ENCODE peak calls at places on chromosomes 7 and 10, in nine cellular contexts. One of them, this sample, is unnamed.

GRCh38 chr10:17599089-17599488 is 18.1 kb downstream of the HACD1 start:
- DNase-seq in HepG2: no peak
- DNase-seq in transverse colon: no peak
- DNase-seq in neural progenitor cell: peak
- DNase-seq in cardiac muscle cell: peak
- DNase-seq in CD8-positive, alpha-beta T cell: no peak
- DNase-seq in lower lobe of right lung: no peak
- DNase-seq in ascending aorta: no peak
- DNase-seq in body of pancreas: no peak
- DNase-seq in this sample: no peak

GRCh38 chr10:24382979-24383663 is 174.2 kb downstream of the KIAA1217 start:
- DNase-seq in lower lobe of right lung: no peak
- DNase-seq in transverse colon: peak
- DNase-seq in CD8-positive, alpha-beta T cell: no peak
- DNase-seq in cardiac muscle cell: no peak
- DNase-seq in HepG2: peak
- DNase-seq in ascending aorta: no peak
- DNase-seq in body of pancreas: no peak
- DNase-seq in neural progenitor cell: no peak
- DNase-seq in this sample: peak

GRCh38 chr10:59698326-59698725 is 11.3 kb downstream of the SLC16A9 start:
- DNase-seq in HepG2: no peak
- DNase-seq in body of pancreas: no peak
- DNase-seq in lower lobe of right lung: no peak
- DNase-seq in cardiac muscle cell: no peak
- DNase-seq in transverse colon: no peak
- DNase-seq in neural progenitor cell: no peak
- DNase-seq in ascending aorta: no peak
- DNase-seq in CD8-positive, alpha-beta T cell: no peak
- DNase-seq in this sample: no peak

GRCh38 chr7:133649593-133649992 is 396.7 kb downstream of the EXOC4 start:
- DNase-seq in HepG2: no peak
- DNase-seq in lower lobe of right lung: no peak
- DNase-seq in ascending aorta: no peak
- DNase-seq in transverse colon: no peak
- DNase-seq in cardiac muscle cell: no peak
- DNase-seq in CD8-positive, alpha-beta T cell: no peak
- DNase-seq in neural progenitor cell: no peak
- DNase-seq in body of pancreas: no peak
- DNase-seq in this sample: no peak

GRCh38 chr7:47553309-47553708 is 28.6 kb downstream of the TNS3 start:
- DNase-seq in body of pancreas: no peak
- DNase-seq in CD8-positive, alpha-beta T cell: no peak
- DNase-seq in transverse colon: no peak
- DNase-seq in lower lobe of right lung: no peak
- DNase-seq in ascending aorta: no peak
- DNase-seq in neural progenitor cell: no peak
- DNase-seq in HepG2: no peak
- DNase-seq in cardiac muscle cell: no peak
- DNase-seq in this sample: no peak

GRCh38 chr7:16999541-17000266 is 117.9 kb upstream of the AGR3 start:
- DNase-seq in ascending aorta: no peak
- DNase-seq in CD8-positive, alpha-beta T cell: no peak
- DNase-seq in HepG2: no peak
- DNase-seq in transverse colon: no peak
- DNase-seq in body of pancreas: no peak
- DNase-seq in lower lobe of right lung: no peak
- DNase-seq in neural progenitor cell: no peak
- DNase-seq in cardiac muscle cell: no peak
- DNase-seq in this sample: no peak

GRCh38 chr7:150399421-150399820 is 20.3 kb downstream of the ZNF775 start:
- DNase-seq in HepG2: no peak
- DNase-seq in neural progenitor cell: no peak
- DNase-seq in cardiac muscle cell: no peak
- DNase-seq in ascending aorta: peak
- DNase-seq in lower lobe of right lung: no peak
- DNase-seq in CD8-positive, alpha-beta T cell: no peak
- DNase-seq in transverse colon: no peak
- DNase-seq in body of pancreas: no peak
- DNase-seq in this sample: no peak

GRCh38 chr7:98329100-98329871 is 47.8 kb downstream of the BRI3 start:
- DNase-seq in body of pancreas: no peak
- DNase-seq in ascending aorta: no peak
- DNase-seq in lower lobe of right lung: no peak
- DNase-seq in neural progenitor cell: peak
- DNase-seq in HepG2: no peak
- DNase-seq in transverse colon: no peak
- DNase-seq in CD8-positive, alpha-beta T cell: no peak
- DNase-seq in cardiac muscle cell: no peak
- DNase-seq in this sample: no peak

GRCh38 chr10:108465871-108466641 is 1301.5 kb upstream of the SORCS1 start:
- DNase-seq in transverse colon: peak
- DNase-seq in HepG2: no peak
- DNase-seq in lower lobe of right lung: peak
- DNase-seq in cardiac muscle cell: peak
- DNase-seq in CD8-positive, alpha-beta T cell: no peak
- DNase-seq in ascending aorta: peak
- DNase-seq in neural progenitor cell: peak
- DNase-seq in body of pancreas: peak
- DNase-seq in this sample: no peak

GRCh38 chr7:22730921-22731654 is 4.1 kb downstream of the IL6 start:
- DNase-seq in transverse colon: no peak
- DNase-seq in CD8-positive, alpha-beta T cell: no peak
- DNase-seq in body of pancreas: no peak
- DNase-seq in ascending aorta: no peak
- DNase-seq in cardiac muscle cell: no peak
- DNase-seq in lower lobe of right lung: no peak
- DNase-seq in HepG2: no peak
- DNase-seq in neural progenitor cell: no peak
- DNase-seq in this sample: no peak

GRCh38 chr7:44368885-44369284 is 43.5 kb upstream of the CAMK2B start:
- DNase-seq in ascending aorta: no peak
- DNase-seq in body of pancreas: no peak
- DNase-seq in cardiac muscle cell: no peak
- DNase-seq in lower lobe of right lung: no peak
- DNase-seq in transverse colon: no peak
- DNase-seq in HepG2: peak
- DNase-seq in CD8-positive, alpha-beta T cell: no peak
- DNase-seq in neural progenitor cell: no peak
- DNase-seq in this sample: no peak

GRCh38 chr10:51950371-51950995 is 251.1 kb upstream of the CSTF2T start:
- DNase-seq in HepG2: no peak
- DNase-seq in transverse colon: no peak
- DNase-seq in ascending aorta: no peak
- DNase-seq in neural progenitor cell: no peak
- DNase-seq in CD8-positive, alpha-beta T cell: no peak
- DNase-seq in body of pancreas: no peak
- DNase-seq in lower lobe of right lung: no peak
- DNase-seq in cardiac muscle cell: no peak
- DNase-seq in this sample: no peak

GRCh38 chr10:33273295-33274002 is 61.0 kb downstream of the NRP1 start:
- DNase-seq in neural progenitor cell: peak
- DNase-seq in transverse colon: peak
- DNase-seq in CD8-positive, alpha-beta T cell: no peak
- DNase-seq in ascending aorta: peak
- DNase-seq in HepG2: peak
- DNase-seq in lower lobe of right lung: peak
- DNase-seq in cardiac muscle cell: peak
- DNase-seq in body of pancreas: peak
- DNase-seq in this sample: no peak
- H3K4me3 ChIP-seq in neural progenitor cell: no peak
- H3K4me3 ChIP-seq in transverse colon: peak
- H3K4me3 ChIP-seq in CD8-positive, alpha-beta T cell: no peak
- H3K4me3 ChIP-seq in ascending aorta: peak
- H3K4me3 ChIP-seq in HepG2: peak
- H3K4me3 ChIP-seq in lower lobe of right lung: peak
- H3K4me3 ChIP-seq in cardiac muscle cell: no peak
- H3K4me3 ChIP-seq in body of pancreas: no peak
- H3K4me3 ChIP-seq in this sample: no peak

DNA sequence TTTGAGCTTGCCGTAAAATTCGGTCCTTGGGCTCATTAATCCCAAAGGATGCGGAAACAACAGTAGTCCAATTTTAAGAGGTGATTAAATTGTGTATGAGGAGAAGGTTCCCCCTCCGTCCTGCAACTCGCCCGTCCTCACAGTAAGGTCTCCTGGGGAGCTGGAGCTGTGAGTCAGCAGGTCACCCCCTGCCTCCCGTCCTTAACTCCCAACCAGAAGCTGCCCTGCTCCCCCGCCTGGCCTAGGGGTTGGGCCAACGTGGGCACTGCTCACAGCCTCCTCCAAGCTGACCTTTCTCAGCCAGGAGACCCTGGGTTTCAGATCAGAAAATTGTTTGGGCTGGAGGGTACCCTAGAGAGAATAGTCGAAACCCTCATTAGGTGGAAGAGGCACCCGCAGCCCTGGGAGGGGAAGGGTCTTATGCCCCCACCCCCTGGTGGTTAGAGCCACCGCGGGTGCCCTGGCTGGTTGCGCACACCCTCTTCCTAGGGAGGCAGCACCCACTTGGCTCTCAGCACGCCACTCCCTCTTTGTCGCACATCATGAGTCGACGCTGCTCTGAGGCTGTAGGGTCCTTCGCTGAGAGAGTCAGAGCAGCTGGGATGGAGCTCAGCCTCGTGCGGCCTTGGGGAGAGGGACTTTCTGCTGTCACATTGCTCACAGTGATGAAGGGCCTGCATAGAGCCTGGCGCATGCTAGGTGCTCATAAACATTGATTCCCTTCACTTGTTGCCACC is 131.2 kb downstream of the TACC2 start:
- DNase-seq in body of pancreas: no peak
- DNase-seq in CD8-positive, alpha-beta T cell: no peak
- DNase-seq in ascending aorta: no peak
- DNase-seq in lower lobe of right lung: no peak
- DNase-seq in neural progenitor cell: no peak
- DNase-seq in transverse colon: no peak
- DNase-seq in HepG2: no peak
- DNase-seq in cardiac muscle cell: no peak
- DNase-seq in this sample: no peak
- H3K27ac ChIP-seq in body of pancreas: no peak
- H3K27ac ChIP-seq in CD8-positive, alpha-beta T cell: no peak
- H3K27ac ChIP-seq in ascending aorta: no peak
- H3K27ac ChIP-seq in lower lobe of right lung: peak
- H3K27ac ChIP-seq in neural progenitor cell: no peak
- H3K27ac ChIP-seq in transverse colon: no peak
- H3K27ac ChIP-seq in HepG2: no peak
- H3K27ac ChIP-seq in cardiac muscle cell: no peak
- H3K27ac ChIP-seq in this sample: peak

GRCh38 chr7:69963388-69963787 is 365.1 kb downstream of the AUTS2 start:
- DNase-seq in CD8-positive, alpha-beta T cell: no peak
- DNase-seq in HepG2: no peak
- DNase-seq in neural progenitor cell: no peak
- DNase-seq in body of pancreas: no peak
- DNase-seq in cardiac muscle cell: no peak
- DNase-seq in ascending aorta: no peak
- DNase-seq in lower lobe of right lung: no peak
- DNase-seq in transverse colon: no peak
- DNase-seq in this sample: no peak

GRCh38 chr7:69967152-69967591 is 368.9 kb downstream of the AUTS2 start:
- DNase-seq in transverse colon: no peak
- DNase-seq in ascending aorta: no peak
- DNase-seq in cardiac muscle cell: peak
- DNase-seq in lower lobe of right lung: peak
- DNase-seq in HepG2: no peak
- DNase-seq in body of pancreas: peak
- DNase-seq in CD8-positive, alpha-beta T cell: no peak
- DNase-seq in neural progenitor cell: peak
- DNase-seq in this sample: no peak

GRCh38 chr7:69962856-69963149 is 364.5 kb downstream of the AUTS2 start:
- DNase-seq in transverse colon: no peak
- DNase-seq in HepG2: no peak
- DNase-seq in lower lobe of right lung: no peak
- DNase-seq in ascending aorta: no peak
- DNase-seq in CD8-positive, alpha-beta T cell: no peak
- DNase-seq in body of pancreas: no peak
- DNase-seq in neural progenitor cell: no peak
- DNase-seq in cardiac muscle cell: no peak
- DNase-seq in this sample: no peak

GRCh38 chr7:69968969-69969368 is 370.7 kb downstream of the AUTS2 start:
- DNase-seq in body of pancreas: no peak
- DNase-seq in cardiac muscle cell: no peak
- DNase-seq in neural progenitor cell: no peak
- DNase-seq in HepG2: no peak
- DNase-seq in CD8-positive, alpha-beta T cell: no peak
- DNase-seq in lower lobe of right lung: no peak
- DNase-seq in transverse colon: no peak
- DNase-seq in ascending aorta: no peak
- DNase-seq in this sample: no peak

DNA sequence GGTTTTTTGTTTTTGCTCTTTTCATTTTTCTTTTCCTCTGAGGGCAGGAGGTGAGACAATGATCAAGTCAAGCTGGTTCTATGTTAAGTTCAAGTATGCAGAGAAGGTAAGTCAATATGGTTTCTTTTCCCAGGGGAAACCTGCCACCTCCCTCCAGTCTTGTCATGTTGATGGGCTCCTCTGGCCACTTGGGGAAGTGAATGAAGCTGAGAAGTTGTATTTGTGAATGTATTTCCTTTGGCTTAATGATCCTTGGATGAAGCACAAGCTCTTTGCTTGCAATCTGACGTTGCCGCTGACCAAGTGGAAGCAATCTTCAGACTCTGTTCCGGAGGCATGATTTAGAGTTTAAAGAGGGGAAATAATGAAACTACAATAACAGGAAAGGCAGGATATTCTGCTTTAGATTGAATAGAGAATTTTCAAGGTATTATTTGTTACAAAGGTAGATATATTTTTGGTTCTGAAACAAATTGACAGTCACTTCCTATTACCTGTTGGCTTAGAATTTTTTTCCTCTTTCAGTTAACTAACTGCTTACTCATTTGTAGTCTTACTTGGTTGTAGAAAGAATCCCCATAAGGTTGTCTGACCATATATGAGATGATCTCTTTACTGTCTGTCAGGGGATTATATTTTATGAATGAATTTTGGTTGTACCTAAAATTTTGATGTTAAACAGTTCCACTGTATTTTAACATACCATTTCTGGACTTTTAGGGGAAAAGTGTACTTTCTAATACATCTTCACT is 369.6 kb downstream of the AUTS2 start:
- DNase-seq in ascending aorta: no peak
- DNase-seq in lower lobe of right lung: no peak
- DNase-seq in neural progenitor cell: no peak
- DNase-seq in transverse colon: no peak
- DNase-seq in cardiac muscle cell: peak
- DNase-seq in HepG2: no peak
- DNase-seq in CD8-positive, alpha-beta T cell: no peak
- DNase-seq in body of pancreas: no peak
- DNase-seq in this sample: no peak
- TF ChIP-seq CTCF in ascending aorta: no peak
- TF ChIP-seq CTCF in lower lobe of right lung: no peak
- TF ChIP-seq CTCF in neural progenitor cell: no peak
- TF ChIP-seq CTCF in transverse colon: no peak
- TF ChIP-seq CTCF in cardiac muscle cell: no peak
- TF ChIP-seq CTCF in HepG2: no peak
- TF ChIP-seq CTCF in CD8-positive, alpha-beta T cell: no peak
- TF ChIP-seq CTCF in body of pancreas: no peak
- TF ChIP-seq CTCF in this sample: no peak

DNA sequence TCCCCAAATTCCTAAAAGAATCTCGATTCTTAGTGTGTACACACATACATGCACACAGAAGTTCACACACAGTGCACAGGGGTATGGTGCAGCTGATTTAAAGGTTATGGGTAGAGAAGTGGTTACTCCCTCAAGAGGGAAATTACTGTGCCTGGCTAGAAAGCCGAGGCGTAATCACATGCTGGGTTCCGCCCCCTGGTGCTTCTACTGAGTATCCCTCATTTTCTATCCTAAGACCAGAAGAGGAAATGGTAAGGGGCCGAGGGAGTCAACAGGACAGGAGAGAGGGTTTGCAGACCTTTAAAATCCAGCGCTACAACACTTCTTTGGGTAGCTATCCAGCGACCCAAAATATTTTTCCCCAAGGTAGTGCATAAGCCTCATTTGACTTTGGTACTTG is 147.3 kb upstream of the TMEM196 start:
- DNase-seq in body of pancreas: no peak
- DNase-seq in lower lobe of right lung: no peak
- DNase-seq in ascending aorta: no peak
- DNase-seq in HepG2: no peak
- DNase-seq in CD8-positive, alpha-beta T cell: no peak
- DNase-seq in transverse colon: no peak
- DNase-seq in neural progenitor cell: no peak
- DNase-seq in cardiac muscle cell: no peak
- DNase-seq in this sample: no peak
- H3K4me3 ChIP-seq in body of pancreas: no peak
- H3K4me3 ChIP-seq in lower lobe of right lung: no peak
- H3K4me3 ChIP-seq in ascending aorta: no peak
- H3K4me3 ChIP-seq in HepG2: no peak
- H3K4me3 ChIP-seq in CD8-positive, alpha-beta T cell: no peak
- H3K4me3 ChIP-seq in transverse colon: no peak
- H3K4me3 ChIP-seq in neural progenitor cell: no peak
- H3K4me3 ChIP-seq in cardiac muscle cell: no peak
- H3K4me3 ChIP-seq in this sample: no peak